ENCODE peak calls at places on chromosome 2, in ten cellular contexts. One of them, this sample, is unnamed. For H3K27me3, the result is how much of the 10 kb centered on the place peaks cover.

GRCh38 chr2:45836740-45837139 is 185.3 kb downstream of the PRKCE start:
- DNase-seq in lower lobe of right lung: no peak
- DNase-seq in tibial artery: no peak
- DNase-seq in tibial nerve: no peak
- DNase-seq in left ventricle myocardium inferior: no peak
- DNase-seq in trophoblast cell: no peak
- DNase-seq in brain microvascular endothelial cell: no peak
- DNase-seq in left lung: no peak
- DNase-seq in neural progenitor cell: no peak
- DNase-seq in CD8-positive, alpha-beta T cell: no peak
- DNase-seq in this sample: no peak

GRCh38 chr2:40213071-40213470 is 238.8 kb downstream of the SLC8A1 start:
- DNase-seq in trophoblast cell: peak
- DNase-seq in left lung: no peak
- DNase-seq in left ventricle myocardium inferior: no peak
- DNase-seq in tibial artery: no peak
- DNase-seq in neural progenitor cell: peak
- DNase-seq in lower lobe of right lung: no peak
- DNase-seq in tibial nerve: no peak
- DNase-seq in CD8-positive, alpha-beta T cell: no peak
- DNase-seq in brain microvascular endothelial cell: peak
- DNase-seq in this sample: no peak

GRCh38 chr2:239064253-239064652 is 216.4 kb downstream of the TWIST2 start:
- DNase-seq in tibial nerve: no peak
- DNase-seq in lower lobe of right lung: no peak
- DNase-seq in tibial artery: no peak
- DNase-seq in left lung: peak
- DNase-seq in neural progenitor cell: no peak
- DNase-seq in brain microvascular endothelial cell: no peak
- DNase-seq in CD8-positive, alpha-beta T cell: no peak
- DNase-seq in left ventricle myocardium inferior: no peak
- DNase-seq in trophoblast cell: no peak
- DNase-seq in this sample: no peak

GRCh38 chr2:62296034-62296832 is 100.3 kb downstream of the B3GNT2 start:
- DNase-seq in CD8-positive, alpha-beta T cell: no peak
- DNase-seq in neural progenitor cell: no peak
- DNase-seq in brain microvascular endothelial cell: no peak
- DNase-seq in tibial nerve: no peak
- DNase-seq in trophoblast cell: no peak
- DNase-seq in lower lobe of right lung: no peak
- DNase-seq in left ventricle myocardium inferior: no peak
- DNase-seq in left lung: no peak
- DNase-seq in tibial artery: no peak
- DNase-seq in this sample: no peak

GRCh38 chr2:119231975-119232665 is 8.5 kb downstream of the STEAP3 start:
- DNase-seq in tibial nerve: no peak
- DNase-seq in neural progenitor cell: no peak
- DNase-seq in tibial artery: no peak
- DNase-seq in left ventricle myocardium inferior: no peak
- DNase-seq in brain microvascular endothelial cell: peak
- DNase-seq in lower lobe of right lung: no peak
- DNase-seq in trophoblast cell: no peak
- DNase-seq in left lung: no peak
- DNase-seq in CD8-positive, alpha-beta T cell: no peak
- DNase-seq in this sample: no peak

GRCh38 chr2:84823229-84823628 is 57.7 kb downstream of the TRABD2A start:
- DNase-seq in brain microvascular endothelial cell: no peak
- DNase-seq in tibial artery: no peak
- DNase-seq in left lung: no peak
- DNase-seq in tibial nerve: no peak
- DNase-seq in lower lobe of right lung: no peak
- DNase-seq in left ventricle myocardium inferior: no peak
- DNase-seq in CD8-positive, alpha-beta T cell: no peak
- DNase-seq in neural progenitor cell: no peak
- DNase-seq in trophoblast cell: no peak
- DNase-seq in this sample: no peak

GRCh38 chr2:56314809-56315208 is 131.0 kb downstream of the CCDC85A start:
- DNase-seq in brain microvascular endothelial cell: no peak
- DNase-seq in CD8-positive, alpha-beta T cell: no peak
- DNase-seq in lower lobe of right lung: no peak
- DNase-seq in neural progenitor cell: no peak
- DNase-seq in left lung: no peak
- DNase-seq in trophoblast cell: no peak
- DNase-seq in left ventricle myocardium inferior: no peak
- DNase-seq in tibial artery: no peak
- DNase-seq in tibial nerve: no peak
- DNase-seq in this sample: no peak

GRCh38 chr2:110657721-110658305 is 20.1 kb downstream of the BUB1 start:
- DNase-seq in tibial nerve: no peak
- DNase-seq in CD8-positive, alpha-beta T cell: no peak
- DNase-seq in left ventricle myocardium inferior: no peak
- DNase-seq in tibial artery: no peak
- DNase-seq in lower lobe of right lung: no peak
- DNase-seq in trophoblast cell: no peak
- DNase-seq in neural progenitor cell: no peak
- DNase-seq in brain microvascular endothelial cell: no peak
- DNase-seq in left lung: no peak
- DNase-seq in this sample: no peak

GRCh38 chr2:144511945-144512344 is 8.0 kb downstream of the ZEB2 start:
- DNase-seq in tibial nerve: no peak
- DNase-seq in trophoblast cell: no peak
- DNase-seq in left ventricle myocardium inferior: no peak
- DNase-seq in neural progenitor cell: peak
- DNase-seq in CD8-positive, alpha-beta T cell: no peak
- DNase-seq in tibial artery: no peak
- DNase-seq in lower lobe of right lung: no peak
- DNase-seq in left lung: no peak
- DNase-seq in brain microvascular endothelial cell: no peak
- DNase-seq in this sample: no peak

GRCh38 chr2:144515425-144515693 is 4.6 kb downstream of the ZEB2 start:
- DNase-seq in CD8-positive, alpha-beta T cell: no peak
- DNase-seq in tibial artery: no peak
- DNase-seq in lower lobe of right lung: no peak
- DNase-seq in neural progenitor cell: no peak
- DNase-seq in trophoblast cell: no peak
- DNase-seq in brain microvascular endothelial cell: no peak
- DNase-seq in tibial nerve: no peak
- DNase-seq in left lung: no peak
- DNase-seq in left ventricle myocardium inferior: no peak
- DNase-seq in this sample: no peak

GRCh38 chr2:144512421-144513272 is 7.3 kb downstream of the ZEB2 start:
- DNase-seq in tibial artery: peak
- DNase-seq in left ventricle myocardium inferior: no peak
- DNase-seq in CD8-positive, alpha-beta T cell: no peak
- DNase-seq in neural progenitor cell: no peak
- DNase-seq in trophoblast cell: no peak
- DNase-seq in tibial nerve: no peak
- DNase-seq in brain microvascular endothelial cell: no peak
- DNase-seq in left lung: no peak
- DNase-seq in lower lobe of right lung: no peak
- DNase-seq in this sample: no peak

GRCh38 chr2:144514731-144515424 is 5.0 kb downstream of the ZEB2 start:
- DNase-seq in left lung: peak
- DNase-seq in brain microvascular endothelial cell: no peak
- DNase-seq in neural progenitor cell: no peak
- DNase-seq in CD8-positive, alpha-beta T cell: no peak
- DNase-seq in tibial artery: peak
- DNase-seq in tibial nerve: no peak
- DNase-seq in trophoblast cell: no peak
- DNase-seq in left ventricle myocardium inferior: no peak
- DNase-seq in lower lobe of right lung: no peak
- DNase-seq in this sample: no peak

DNA sequence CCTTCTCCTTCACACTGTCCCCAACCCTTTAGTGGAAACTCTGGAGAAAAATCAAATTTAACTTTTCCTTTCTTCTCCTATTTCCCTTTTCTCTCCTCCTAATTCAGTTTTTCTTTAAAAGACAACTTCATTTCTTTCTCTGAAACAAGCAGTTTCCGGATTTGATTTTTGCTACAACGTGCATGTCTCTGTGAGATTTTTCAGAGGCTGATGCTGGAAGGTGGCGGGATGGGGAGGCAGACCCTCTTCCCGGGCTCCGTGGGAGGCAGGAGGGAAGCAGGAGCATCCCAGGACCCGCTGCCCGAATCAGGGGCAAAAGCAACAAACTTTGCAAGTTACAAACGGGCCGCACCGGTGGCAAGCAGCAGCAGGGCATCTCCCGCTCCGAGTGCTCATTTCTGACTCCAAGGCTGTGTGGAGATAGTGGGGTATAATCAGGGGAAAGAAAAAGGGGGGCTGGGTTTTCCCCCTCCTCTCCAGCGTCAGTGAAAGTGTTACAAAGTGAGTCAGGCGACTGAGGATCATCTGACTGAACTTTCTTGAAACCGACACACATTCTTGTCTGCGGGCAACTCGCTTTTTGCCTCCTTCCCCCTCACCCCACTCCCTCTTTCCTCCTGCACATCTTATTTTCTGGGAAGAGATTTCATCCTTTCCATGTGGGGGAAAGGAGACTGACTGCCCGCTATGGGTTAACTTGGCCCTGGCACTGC is 6.4 kb downstream of the ZEB2 start:
- DNase-seq in CD8-positive, alpha-beta T cell: no peak
- DNase-seq in left lung: peak
- DNase-seq in tibial nerve: no peak
- DNase-seq in left ventricle myocardium inferior: no peak
- DNase-seq in tibial artery: peak
- DNase-seq in neural progenitor cell: peak
- DNase-seq in trophoblast cell: peak
- DNase-seq in lower lobe of right lung: no peak
- DNase-seq in brain microvascular endothelial cell: peak
- DNase-seq in this sample: no peak
- H3K27me3 ChIP-seq in CD8-positive, alpha-beta T cell: under half
- H3K27me3 ChIP-seq in left lung: under half
- H3K27me3 ChIP-seq in tibial nerve: under half
- H3K27me3 ChIP-seq in left ventricle myocardium inferior: under half
- H3K27me3 ChIP-seq in tibial artery: under half
- H3K27me3 ChIP-seq in neural progenitor cell: under half
- H3K27me3 ChIP-seq in trophoblast cell: under half
- H3K27me3 ChIP-seq in lower lobe of right lung: under half
- H3K27me3 ChIP-seq in brain microvascular endothelial cell: under half
- H3K27me3 ChIP-seq in this sample: under half

GRCh38 chr2:180006236-180006635 is 861 bp downstream of the CWC22 start:
- DNase-seq in tibial nerve: no peak
- DNase-seq in lower lobe of right lung: no peak
- DNase-seq in neural progenitor cell: no peak
- DNase-seq in left lung: no peak
- DNase-seq in CD8-positive, alpha-beta T cell: no peak
- DNase-seq in trophoblast cell: peak
- DNase-seq in brain microvascular endothelial cell: no peak
- DNase-seq in tibial artery: no peak
- DNase-seq in left ventricle myocardium inferior: no peak
- DNase-seq in this sample: no peak
- H3K27ac ChIP-seq in tibial nerve: peak
- H3K27ac ChIP-seq in lower lobe of right lung: peak
- H3K27ac ChIP-seq in neural progenitor cell: peak
- H3K27ac ChIP-seq in left lung: peak
- H3K27ac ChIP-seq in CD8-positive, alpha-beta T cell: peak
- H3K27ac ChIP-seq in trophoblast cell: no peak
- H3K27ac ChIP-seq in brain microvascular endothelial cell: no peak
- H3K27ac ChIP-seq in tibial artery: peak
- H3K27ac ChIP-seq in left ventricle myocardium inferior: peak
- H3K27ac ChIP-seq in this sample: no peak

GRCh38 chr2:130288467-130289403 is 54.0 kb upstream of the IMP4 start:
- DNase-seq in CD8-positive, alpha-beta T cell: no peak
- DNase-seq in tibial artery: no peak
- DNase-seq in tibial nerve: no peak
- DNase-seq in neural progenitor cell: peak
- DNase-seq in brain microvascular endothelial cell: no peak
- DNase-seq in trophoblast cell: peak
- DNase-seq in left ventricle myocardium inferior: no peak
- DNase-seq in lower lobe of right lung: no peak
- DNase-seq in left lung: peak
- DNase-seq in this sample: no peak
- H3K4me3 ChIP-seq in CD8-positive, alpha-beta T cell: no peak
- H3K4me3 ChIP-seq in tibial artery: no peak
- H3K4me3 ChIP-seq in tibial nerve: no peak
- H3K4me3 ChIP-seq in neural progenitor cell: no peak
- H3K4me3 ChIP-seq in brain microvascular endothelial cell: no peak
- H3K4me3 ChIP-seq in trophoblast cell: no peak
- H3K4me3 ChIP-seq in left ventricle myocardium inferior: no peak
- H3K4me3 ChIP-seq in lower lobe of right lung: no peak
- H3K4me3 ChIP-seq in left lung: no peak
- H3K4me3 ChIP-seq in this sample: no peak

GRCh38 chr2:172087780-172088244 is 2.5 kb downstream of the DLX1 start:
- DNase-seq in left lung: no peak
- DNase-seq in lower lobe of right lung: no peak
- DNase-seq in left ventricle myocardium inferior: no peak
- DNase-seq in neural progenitor cell: peak
- DNase-seq in brain microvascular endothelial cell: no peak
- DNase-seq in tibial artery: no peak
- DNase-seq in tibial nerve: no peak
- DNase-seq in CD8-positive, alpha-beta T cell: peak
- DNase-seq in trophoblast cell: no peak
- DNase-seq in this sample: no peak

GRCh38 chr2:172090044-172090946 is 5.0 kb downstream of the DLX1 start:
- DNase-seq in tibial artery: no peak
- DNase-seq in neural progenitor cell: peak
- DNase-seq in left lung: no peak
- DNase-seq in brain microvascular endothelial cell: no peak
- DNase-seq in trophoblast cell: no peak
- DNase-seq in lower lobe of right lung: peak
- DNase-seq in tibial nerve: no peak
- DNase-seq in CD8-positive, alpha-beta T cell: peak
- DNase-seq in left ventricle myocardium inferior: no peak
- DNase-seq in this sample: peak

GRCh38 chr2:172088245-172089004 is 3.1 kb downstream of the DLX1 start:
- DNase-seq in tibial nerve: no peak
- DNase-seq in brain microvascular endothelial cell: no peak
- DNase-seq in tibial artery: no peak
- DNase-seq in trophoblast cell: no peak
- DNase-seq in lower lobe of right lung: peak
- DNase-seq in neural progenitor cell: peak
- DNase-seq in left ventricle myocardium inferior: no peak
- DNase-seq in left lung: no peak
- DNase-seq in CD8-positive, alpha-beta T cell: no peak
- DNase-seq in this sample: peak

GRCh38 chr2:172089633-172090032 is 4.3 kb downstream of the DLX1 start:
- DNase-seq in neural progenitor cell: peak
- DNase-seq in CD8-positive, alpha-beta T cell: no peak
- DNase-seq in tibial nerve: no peak
- DNase-seq in lower lobe of right lung: no peak
- DNase-seq in brain microvascular endothelial cell: no peak
- DNase-seq in left lung: no peak
- DNase-seq in trophoblast cell: no peak
- DNase-seq in tibial artery: no peak
- DNase-seq in left ventricle myocardium inferior: no peak
- DNase-seq in this sample: no peak

DNA sequence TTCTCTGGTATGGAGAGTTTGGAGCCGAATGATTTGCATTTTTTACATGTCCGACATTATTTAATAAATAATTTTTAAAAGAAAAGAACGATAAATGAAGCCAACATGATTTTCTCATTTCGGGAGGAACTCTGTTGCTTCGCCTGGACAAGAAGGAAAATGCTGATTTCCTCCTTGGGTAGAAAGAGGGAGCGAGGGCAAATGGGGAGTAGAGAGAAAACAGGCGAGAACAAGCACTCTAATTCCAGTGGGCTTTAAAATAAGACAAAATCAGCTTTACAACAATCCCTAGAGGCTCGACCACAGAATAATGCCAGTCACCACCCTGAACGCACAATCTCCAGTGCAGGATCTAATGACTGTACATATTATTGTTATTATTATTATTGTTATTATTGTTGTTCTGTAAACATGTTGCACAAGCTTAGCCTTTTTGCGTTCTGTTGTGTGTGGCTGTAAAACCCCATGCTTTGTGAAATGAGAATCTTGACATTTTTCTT is 3.7 kb downstream of the DLX1 start:
- DNase-seq in tibial nerve: no peak
- DNase-seq in left ventricle myocardium inferior: no peak
- DNase-seq in tibial artery: no peak
- DNase-seq in CD8-positive, alpha-beta T cell: no peak
- DNase-seq in lower lobe of right lung: no peak
- DNase-seq in left lung: no peak
- DNase-seq in neural progenitor cell: peak
- DNase-seq in trophoblast cell: no peak
- DNase-seq in brain microvascular endothelial cell: no peak
- DNase-seq in this sample: no peak
- H3K27me3 ChIP-seq in tibial nerve: half or more
- H3K27me3 ChIP-seq in left ventricle myocardium inferior: half or more
- H3K27me3 ChIP-seq in tibial artery: under half
- H3K27me3 ChIP-seq in CD8-positive, alpha-beta T cell: half or more
- H3K27me3 ChIP-seq in lower lobe of right lung: half or more
- H3K27me3 ChIP-seq in left lung: half or more
- H3K27me3 ChIP-seq in neural progenitor cell: half or more
- H3K27me3 ChIP-seq in trophoblast cell: under half
- H3K27me3 ChIP-seq in brain microvascular endothelial cell: half or more
- H3K27me3 ChIP-seq in this sample: under half

This sample was measured in aorta.